ENCODE peak calls at places on chromosomes 7 and 10, in four cellular contexts. T, B, U and H are unnamed samples.

GRCh38 chr10:234708-235406 is 99.6 kb downstream of the ZMYND11 start:
- DNase-seq in T (no peak), B (no peak), U (no peak), H (no peak)

GRCh38 chr10:21279217-21279575 is 246.3 kb downstream of the SKIDA1 start:
- DNase-seq in T (no peak), B (no peak), U (peak), H (no peak)

GRCh38 chr7:139830779-139831498 is 1.9 kb downstream of the TBXAS1 start:
- DNase-seq in T (no peak), B (no peak), U (no peak), H (no peak)

GRCh38 chr7:26912351-26912750 is 48.0 kb upstream of the SKAP2 start:
- DNase-seq in T (no peak), B (no peak), U (no peak), H (no peak)

GRCh38 chr7:36523371-36523953 is 133.8 kb downstream of the ANLN start:
- DNase-seq in T (no peak), B (no peak), U (no peak), H (no peak)

GRCh38 chr7:87479951-87480350 is 4.5 kb upstream of the ABCB4 start:
- DNase-seq in T (no peak), B (no peak), U (no peak), H (no peak)

GRCh38 chr10:119526606-119527592 is 15.6 kb downstream of the RGS10 start:
- DNase-seq in T (peak), B (no peak), U (no peak), H (no peak)

GRCh38 chr10:124123141-124123540 is 29.7 kb upstream of the CHST15 start:
- DNase-seq in T (no peak), B (no peak), U (no peak), H (no peak)

GRCh38 chr7:11540271-11540761 is 291.7 kb downstream of the THSD7A start:
- DNase-seq in T (no peak), B (no peak), U (no peak), H (no peak)

GRCh38 chr7:51011710-51012350 is 229.1 kb upstream of the GRB10 start:
- DNase-seq in T (no peak), B (no peak), U (no peak), H (no peak)

GRCh38 chr10:33893502-33893901 is 559.0 kb upstream of the NRP1 start:
- DNase-seq in T (no peak), B (no peak), U (no peak), H (no peak)

GRCh38 chr10:109987413-109987812 is 20.4 kb upstream of the ADD3 start:
- DNase-seq in T (peak), B (no peak), U (peak), H (no peak)

GRCh38 chr7:103100348-103100747 is 25.4 kb downstream of the ARMC10 start:
- DNase-seq in T (no peak), B (no peak), U (no peak), H (no peak)

GRCh38 chr7:7913506-7913905 is 55.1 kb upstream of the GLCCI1 start:
- DNase-seq in T (peak), B (no peak), U (no peak), H (no peak)

GRCh38 chr7:5591547-5591899 is 167.9 kb upstream of the TNRC18 start:
- DNase-seq in T (peak), B (no peak), U (peak), H (no peak)

GRCh38 chr10:113680172-113681111 is 730 bp downstream of the CASP7 start:
- DNase-seq in T (peak), B (no peak), U (no peak), H (no peak)

GRCh38 chr7:23967949-23968599 is 258.1 kb downstream of the STK31 start:
- DNase-seq in T (no peak), B (no peak), U (peak), H (no peak)

GRCh38 chr7:128892521-128893250 is 17.8 kb downstream of the KCP start:
- DNase-seq in T (no peak), B (no peak), U (no peak), H (no peak)

GRCh38 chr10:125084191-125085186 is 75.9 kb downstream of the CTBP2 start:
- DNase-seq in T (peak), B (peak), U (peak), H (peak)

GRCh38 chr7:149644754-149645153 is 128.6 kb downstream of the ZNF467 start:
- DNase-seq in T (no peak), B (no peak), U (no peak), H (no peak)

GRCh38 chr7:148486937-148487336 is 103.6 kb upstream of the C7orf33 start:
- DNase-seq in T (no peak), B (no peak), U (no peak), H (no peak)

GRCh38 chr7:148495614-148496013 is 95.0 kb upstream of the C7orf33 start:
- DNase-seq in T (no peak), B (no peak), U (no peak), H (no peak)

GRCh38 chr7:148489678-148490077 is 100.9 kb upstream of the C7orf33 start:
- DNase-seq in T (no peak), B (no peak), U (no peak), H (no peak)

DNA sequence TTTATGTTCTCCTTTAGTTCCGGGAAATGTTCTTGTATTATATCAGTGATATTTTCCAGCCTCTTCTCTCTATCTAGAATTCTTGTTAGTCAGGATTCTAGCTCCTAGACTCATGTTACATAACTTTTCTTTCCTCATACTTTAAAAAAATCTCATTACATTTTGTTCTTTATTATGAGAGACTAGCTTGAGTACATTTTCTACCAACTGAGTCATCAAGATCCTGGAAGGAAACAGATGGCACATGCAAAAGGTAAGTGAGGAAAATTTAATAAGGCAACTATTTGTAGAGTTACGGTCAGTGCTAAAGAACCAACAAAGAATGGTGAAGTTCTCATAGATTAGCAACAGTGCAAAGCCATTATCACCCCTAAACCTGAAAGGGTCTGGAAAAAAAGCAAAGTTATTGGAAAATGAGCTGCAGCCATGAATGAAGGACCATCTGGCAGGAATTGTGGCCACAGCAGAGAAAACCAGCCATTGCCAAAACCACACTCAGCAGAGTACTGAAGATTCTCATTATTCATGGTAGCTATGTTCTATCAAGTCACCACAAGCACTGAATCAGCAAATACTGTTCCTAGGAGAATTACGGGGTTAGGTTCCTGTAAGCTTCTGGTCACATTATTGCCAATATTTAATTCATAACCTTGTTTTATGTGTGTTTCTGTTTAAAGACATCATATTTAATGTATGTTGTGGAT is 98.3 kb upstream of the C7orf33 start:
- DNase-seq in T (no peak), B (no peak), U (no peak), H (no peak)
- H3K56ac ChIP-seq in T (no peak), B (no peak), U (no peak), H (no peak)

GRCh38 chr10:4813496-4813895 is 12.5 kb upstream of the AKR1E2 start:
- DNase-seq in T (no peak), B (no peak), U (no peak), H (no peak)

GRCh38 chr10:4810093-4810492 is 15.9 kb upstream of the AKR1E2 start:
- DNase-seq in T (peak), B (no peak), U (no peak), H (no peak)

GRCh38 chr10:4809156-4809555 is 16.9 kb upstream of the AKR1E2 start:
- DNase-seq in T (no peak), B (no peak), U (no peak), H (no peak)

GRCh38 chr10:4812041-4812440 is 14.0 kb upstream of the AKR1E2 start:
- DNase-seq in T (no peak), B (no peak), U (no peak), H (no peak)

GRCh38 chr10:4812952-4813351 is 13.1 kb upstream of the AKR1E2 start:
- DNase-seq in T (peak), B (no peak), U (peak), H (no peak)
- H3K56ac ChIP-seq in T (no peak), B (no peak), U (no peak), H (no peak)

GRCh38 chr7:80699030-80699638 is 60.7 kb downstream of the CD36 start:
- DNase-seq in T (peak), B (no peak), U (peak), H (no peak)
- H3K56ac ChIP-seq in T (peak), B (no peak), U (no peak), H (no peak)

GRCh38 chr7:99325597-99326407 is at the start of gene ARPC1A:
- DNase-seq in T (peak), B (peak), U (peak), H (peak)

GRCh38 chr7:99324559-99324958 is 1.1 kb upstream of the ARPC1A start:
- DNase-seq in T (no peak), B (no peak), U (no peak), H (no peak)

GRCh38 chr7:99331002-99331401 is 5.3 kb downstream of the ARPC1A start:
- DNase-seq in T (no peak), B (no peak), U (no peak), H (no peak)

GRCh38 chr7:99324966-99325596 is 617 bp upstream of the ARPC1A start:
- DNase-seq in T (no peak), B (no peak), U (no peak), H (no peak)

DNA sequence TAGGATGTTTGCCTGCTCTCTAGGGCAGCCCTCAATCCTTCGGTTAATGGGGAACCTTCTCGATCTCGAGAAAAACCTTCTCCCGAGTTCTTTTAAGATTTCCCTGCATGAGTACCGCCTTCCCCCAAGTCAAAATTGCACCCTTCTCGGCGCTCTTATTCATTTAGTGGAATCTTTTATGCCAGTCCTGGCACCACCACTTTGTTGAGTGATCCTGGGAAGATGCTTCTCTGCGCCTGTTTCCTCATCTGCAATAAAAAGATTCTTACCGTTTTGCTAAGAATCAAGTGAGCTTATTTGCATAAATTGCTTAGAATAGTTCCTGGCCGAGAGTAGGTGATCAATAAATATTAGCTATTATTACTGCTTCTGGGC is 697 bp downstream of the ARPC1A start:
- DNase-seq in T (no peak), B (no peak), U (no peak), H (no peak)
- H3K56ac ChIP-seq in T (peak), B (no peak), U (peak), H (no peak)

GRCh38 chr10:85600026-85600743 is 766.4 kb downstream of the GRID1 start:
- DNase-seq in T (no peak), B (no peak), U (peak), H (no peak)
- H3K56ac ChIP-seq in T (no peak), B (no peak), U (no peak), H (no peak)

GRCh38 chr7:17856251-17856650 is 84.0 kb downstream of the SNX13 start:
- DNase-seq in T (no peak), B (no peak), U (no peak), H (no peak)

GRCh38 chr7:17852361-17852760 is 87.9 kb downstream of the SNX13 start:
- DNase-seq in T (no peak), B (no peak), U (no peak), H (no peak)

GRCh38 chr7:17849504-17849903 is 90.8 kb downstream of the SNX13 start:
- DNase-seq in T (peak), B (no peak), U (peak), H (no peak)

GRCh38 chr7:17855202-17855601 is 85.1 kb downstream of the SNX13 start:
- DNase-seq in T (no peak), B (no peak), U (no peak), H (no peak)

DNA sequence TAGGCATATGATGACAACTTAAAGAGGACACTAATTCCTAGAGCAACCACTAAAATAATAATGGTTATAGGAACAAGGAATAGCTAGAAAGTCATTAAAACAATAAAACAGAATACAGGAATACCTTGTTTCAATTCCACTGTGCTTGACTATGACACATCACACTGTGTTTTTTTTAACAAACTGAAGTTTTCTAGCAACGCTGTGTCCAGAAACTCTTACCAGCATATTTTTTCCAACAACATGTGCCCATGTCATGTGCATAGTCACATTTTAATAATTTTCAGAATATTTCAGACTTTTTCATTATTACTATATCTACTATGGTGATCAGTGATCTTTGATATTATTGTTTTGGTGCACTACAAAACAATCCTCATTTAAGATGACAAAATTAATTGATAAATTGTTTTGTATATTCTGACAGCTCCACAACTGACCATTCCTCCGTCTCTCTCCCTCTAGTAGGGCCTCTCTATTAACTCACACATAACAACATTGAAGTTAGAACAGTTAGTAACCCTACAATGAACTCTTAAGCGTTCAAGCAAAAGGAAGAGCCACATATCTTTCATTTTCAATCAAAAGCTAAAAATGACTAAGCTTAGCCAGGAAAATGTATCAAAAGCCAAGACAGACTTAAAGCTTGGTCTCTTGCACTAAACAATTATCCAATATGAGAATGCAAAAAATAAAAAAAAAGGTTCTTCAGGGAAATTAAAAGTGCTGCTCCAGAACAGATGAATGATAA is 85.8 kb downstream of the SNX13 start:
- DNase-seq in T (no peak), B (no peak), U (no peak), H (no peak)
- H3K56ac ChIP-seq in T (no peak), B (no peak), U (no peak), H (no peak)

GRCh38 chr7:159147687-159148086 is 3.0 kb upstream of the VIPR2 start:
- DNase-seq in T (no peak), B (no peak), U (no peak), H (no peak)

GRCh38 chr7:159146084-159146858 is 1.6 kb upstream of the VIPR2 start:
- DNase-seq in T (no peak), B (no peak), U (no peak), H (no peak)

GRCh38 chr7:159148430-159149395 is 4.0 kb upstream of the VIPR2 start:
- DNase-seq in T (no peak), B (no peak), U (no peak), H (no peak)

GRCh38 chr7:159145544-159145891 is 851 bp upstream of the VIPR2 start:
- DNase-seq in T (no peak), B (no peak), U (no peak), H (no peak)

GRCh38 chr7:159147246-159147645 is 2.6 kb upstream of the VIPR2 start:
- DNase-seq in T (no peak), B (no peak), U (no peak), H (no peak)
- H3K56ac ChIP-seq in T (no peak), B (no peak), U (no peak), H (no peak)

GRCh38 chr7:42137431-42137830 is 99.6 kb downstream of the GLI3 start:
- DNase-seq in T (no peak), B (no peak), U (peak), H (no peak)
- H3K56ac ChIP-seq in T (no peak), B (no peak), U (no peak), H (no peak)